ENCODE peak calls at places on chromosomes 6 and 20, in four cellular contexts. G is sigmoid colon, A is heart left ventricle, U is psoas muscle. L is an unnamed sample. For H3K4me1, the result is how much of the 10 kb centered on the place peaks cover.

GRCh38 chr6:44050872-44051421 is 76.3 kb downstream of the MRPL14 start:
- DNase-seq in G (no peak), A (peak), U (peak), L (peak)

GRCh38 chr6:79632580-79632979 is 1.5 kb downstream of the SH3BGRL2 start:
- DNase-seq in G (no peak), A (no peak), U (no peak), L (no peak)

GRCh38 chr6:14951704-14952103 is 294.2 kb upstream of the JARID2 start:
- DNase-seq in G (no peak), A (no peak), U (no peak), L (no peak)

GRCh38 chr6:39865011-39865888 is 69.0 kb downstream of the MOCS1 start:
- DNase-seq in G (peak), A (peak), U (peak), L (peak)

GRCh38 chr20:39850236-39850635 is 838.8 kb downstream of the MAFB start:
- DNase-seq in G (no peak), A (no peak), U (no peak), L (no peak)

GRCh38 chr20:48718914-48719578 is 108.8 kb downstream of the PREX1 start:
- DNase-seq in G (no peak), A (no peak), U (no peak), L (no peak)

GRCh38 chr6:26113570-26113969 is 26.3 kb downstream of the HFE start:
- DNase-seq in G (no peak), A (no peak), U (no peak), L (no peak)

GRCh38 chr6:131924881-131925474 is 26.2 kb downstream of the CCN2 start:
- DNase-seq in G (no peak), A (no peak), U (no peak), L (no peak)

GRCh38 chr20:47211036-47211435 is 145.5 kb downstream of the ZMYND8 start:
- DNase-seq in G (no peak), A (no peak), U (no peak), L (no peak)

GRCh38 chr6:147087641-147088040 is 116.6 kb upstream of the STXBP5 start:
- DNase-seq in G (no peak), A (no peak), U (no peak), L (no peak)

GRCh38 chr6:157169656-157170055 is 153.7 kb downstream of the TMEM242 start:
- DNase-seq in G (no peak), A (peak), U (no peak), L (no peak)

GRCh38 chr20:53676987-53677386 is 83.3 kb upstream of the ZNF217 start:
- DNase-seq in G (no peak), A (no peak), U (no peak), L (no peak)

GRCh38 chr20:46130534-46130933 is 12.4 kb downstream of the CD40 start:
- DNase-seq in G (peak), A (no peak), U (no peak), L (no peak)

GRCh38 chr6:158752613-158753012 is 66.6 kb downstream of the EZR start:
- DNase-seq in G (peak), A (peak), U (no peak), L (no peak)

GRCh38 chr6:9933674-9934073 is 481.2 kb downstream of the TFAP2A start:
- DNase-seq in G (no peak), A (no peak), U (no peak), L (no peak)

GRCh38 chr6:122069933-122070332 is 329.5 kb upstream of the HSF2 start:
- DNase-seq in G (no peak), A (no peak), U (no peak), L (no peak)

GRCh38 chr6:158031445-158032353 is 50.0 kb downstream of the SYNJ2 start:
- DNase-seq in G (peak), A (peak), U (peak), L (no peak)

GRCh38 chr6:117495873-117496272 is 13.4 kb downstream of the DCBLD1 start:
- DNase-seq in G (no peak), A (no peak), U (no peak), L (no peak)

GRCh38 chr6:87333591-87334181 is 4.6 kb upstream of the GJB7 start:
- DNase-seq in G (no peak), A (no peak), U (no peak), L (no peak)

GRCh38 chr6:66128676-66129075 is 421.6 kb upstream of the EYS start:
- DNase-seq in G (no peak), A (no peak), U (no peak), L (no peak)

GRCh38 chr20:63435552-63435951 is 36.9 kb downstream of the KCNQ2 start:
- DNase-seq in G (no peak), A (no peak), U (no peak), L (no peak)

DNA sequence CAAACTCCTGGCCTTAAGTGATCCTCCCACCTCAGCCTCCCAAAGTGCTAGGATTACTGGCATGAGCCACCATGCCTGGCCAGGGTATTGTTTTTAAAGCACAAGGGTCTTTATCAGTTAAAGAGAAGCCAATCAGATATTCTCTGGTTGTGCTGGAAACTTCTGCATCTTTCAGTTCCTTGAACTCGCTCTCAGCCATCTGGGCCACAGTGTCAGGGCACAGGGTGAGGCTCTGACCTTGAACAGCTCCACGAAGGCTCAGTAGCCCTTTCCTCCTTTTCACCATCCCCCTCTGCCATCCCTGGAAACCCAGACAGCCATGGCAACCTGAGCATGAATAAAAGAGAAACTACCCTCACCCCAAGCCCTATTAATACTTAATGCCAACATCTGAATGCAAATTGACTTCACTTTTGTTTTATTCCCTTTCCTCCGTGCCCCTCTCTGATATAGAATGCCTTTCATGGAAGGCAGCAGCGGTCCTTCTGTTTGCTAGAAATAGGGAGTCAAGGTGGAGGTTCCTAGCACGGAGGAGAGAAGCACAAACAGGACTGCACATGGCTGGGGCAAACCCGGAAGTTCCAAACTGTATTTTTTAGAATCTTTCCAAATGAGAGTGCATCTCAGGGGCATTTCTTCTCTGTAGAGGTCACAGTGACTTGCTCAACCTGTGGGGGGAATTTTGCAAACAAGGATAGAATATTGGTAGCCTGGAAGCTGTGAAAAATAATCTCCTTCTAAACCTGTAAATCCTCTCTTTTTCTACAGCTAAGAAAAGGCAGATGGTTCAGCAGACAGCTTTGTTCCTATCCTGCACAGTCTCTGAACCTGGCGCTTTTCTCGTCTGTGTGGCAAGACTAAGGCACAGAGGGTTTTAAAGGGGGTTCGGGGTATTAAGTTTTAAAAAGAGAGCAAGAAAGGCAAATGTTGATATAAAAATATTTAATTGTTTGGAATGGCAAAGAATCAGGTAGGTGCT is 176.4 kb upstream of the RREB1 start:
- DNase-seq in G (no peak), A (no peak), U (no peak), L (no peak)
- H3K27ac ChIP-seq in G (no peak), A (no peak), U (no peak), L (no peak)

GRCh38 chr20:59044796-59045195 is 2.2 kb upstream of the PRELID3B start:
- DNase-seq in G (no peak), A (no peak), U (no peak), L (no peak)

GRCh38 chr20:59042796-59043621 is 423 bp upstream of the PRELID3B start:
- DNase-seq in G (peak), A (peak), U (peak), L (peak)

GRCh38 chr20:59044295-59044694 is 1.7 kb upstream of the PRELID3B start:
- DNase-seq in G (no peak), A (no peak), U (no peak), L (no peak)

GRCh38 chr20:59042151-59042795 is at the start of gene PRELID3B:
- DNase-seq in G (peak), A (peak), U (no peak), L (peak)

GRCh38 chr20:59043698-59044097 is 1.1 kb upstream of the PRELID3B start:
- DNase-seq in G (no peak), A (no peak), U (no peak), L (no peak)
- H3K4me1 ChIP-seq in G (under half), A (under half), U (under half), L (under half)

DNA sequence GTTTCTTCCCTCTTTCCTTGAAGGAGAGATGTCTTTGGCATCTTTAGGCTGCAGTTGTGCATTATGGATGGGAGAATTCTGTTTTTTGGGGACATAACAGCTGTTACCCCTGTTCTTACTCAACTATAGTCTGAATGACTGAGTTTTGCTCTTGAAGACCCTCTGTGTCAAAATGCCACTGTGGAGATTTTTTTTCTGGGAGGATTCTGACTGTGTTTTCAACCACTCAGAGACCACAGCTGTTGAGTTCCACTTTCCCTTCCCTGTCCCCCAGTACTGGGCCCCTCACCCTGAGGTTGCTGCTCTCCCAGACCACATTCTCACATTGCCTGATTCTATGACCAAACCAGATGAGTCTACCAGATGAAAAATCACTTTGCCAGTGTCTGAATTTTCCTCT is 48.1 kb downstream of the NKX2-2 start:
- DNase-seq in G (no peak), A (no peak), U (no peak), L (no peak)
- H3K27ac ChIP-seq in G (no peak), A (no peak), U (no peak), L (no peak)

DNA sequence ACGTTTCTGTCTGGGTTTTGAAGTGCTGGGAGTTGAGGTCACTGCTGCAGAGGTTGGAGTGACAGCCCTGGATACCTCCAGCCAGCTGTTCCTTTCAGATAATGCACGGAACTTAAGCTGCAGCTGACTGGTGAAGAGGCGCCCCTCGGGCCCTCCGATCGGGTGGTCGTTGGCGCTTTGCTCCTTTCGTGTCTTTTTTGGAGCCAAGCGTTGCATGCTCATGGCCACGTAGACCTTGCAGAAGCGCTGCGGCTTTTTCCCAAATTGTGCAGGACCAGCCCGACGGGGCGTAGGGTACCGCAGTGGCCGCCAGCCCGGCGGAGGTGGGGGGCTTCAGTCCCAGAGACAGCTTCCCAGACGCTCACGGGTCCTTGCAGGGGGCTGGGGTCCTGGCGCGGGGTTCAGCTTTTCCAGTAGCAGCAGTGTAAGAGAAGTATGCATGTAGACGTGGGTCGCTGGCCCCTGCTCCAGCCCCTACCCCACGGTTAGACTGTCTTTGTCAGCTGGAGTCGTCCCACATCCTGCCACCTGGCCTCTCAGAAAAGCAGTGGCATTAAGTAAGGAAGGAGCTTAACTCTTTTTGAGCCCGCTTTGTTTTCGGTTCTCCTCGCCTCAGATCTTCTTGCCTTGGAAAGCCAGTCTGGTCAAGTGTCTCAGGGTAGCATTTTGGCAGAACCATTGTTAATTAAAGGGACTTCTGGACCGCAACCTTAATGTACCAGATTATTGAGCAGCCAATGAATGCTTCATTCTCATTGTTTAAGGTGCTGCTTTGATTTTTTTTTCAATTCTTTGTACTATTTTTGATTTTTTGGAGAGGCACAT is 838 bp downstream of the TNFAIP3 start:
- DNase-seq in G (peak), A (peak), U (peak), L (peak)
- H3K4me1 ChIP-seq in G (half or more), A (under half), U (under half), L (under half)

GRCh38 chr20:57610261-57610952 is 9.8 kb downstream of the ZBP1 start:
- DNase-seq in G (no peak), A (peak), U (peak), L (peak)
- H3K27ac ChIP-seq in G (no peak), A (no peak), U (no peak), L (no peak)